ENCODE peak calls at places on chromosomes 3 and 15, in six cellular contexts. I is aorta, X is cardiac muscle cell, S is ascending aorta, Q is neural progenitor cell, O is fibroblast of lung. N is an unnamed sample. For H3K36me3 and H3K27me3, the result is how much of the 10 kb centered on the place peaks cover.

GRCh38 chr3:20396335-20396734 is 210.3 kb upstream of the SGO1 start:
- DNase-seq in X (no peak), Q (no peak), S (no peak), I (no peak), O (no peak), N (no peak)

GRCh38 chr3:178078933-178079332 is 457.3 kb upstream of the KCNMB2 start:
- DNase-seq in X (no peak), Q (no peak), I (no peak), O (peak), S (no peak), N (no peak)

GRCh38 chr3:197841789-197842188 is 50.7 kb downstream of the LRCH3 start:
- DNase-seq in I (no peak), O (no peak), X (no peak), Q (no peak), S (no peak), N (no peak)

GRCh38 chr3:195815169-195815771 is 3.5 kb upstream of the MUC4 start:
- DNase-seq in I (no peak), X (peak), S (no peak), O (peak), Q (peak), N (no peak)

GRCh38 chr3:2802429-2802828 is 307.7 kb downstream of the IL5RA start:
- DNase-seq in Q (no peak), S (no peak), O (no peak), I (no peak), X (no peak), N (no peak)

GRCh38 chr15:101251830-101252820 is at the start of gene CHSY1:
- DNase-seq in I (peak), Q (peak), O (peak), X (peak), S (peak), N (peak)

GRCh38 chr3:13584427-13584891 is 35.5 kb downstream of the FBLN2 start:
- DNase-seq in O (no peak), I (peak), X (no peak), S (no peak), Q (no peak), N (peak)

GRCh38 chr3:177378168-177378567 is 180.9 kb upstream of the TBL1XR1 start:
- DNase-seq in I (no peak), Q (no peak), S (no peak), X (no peak), O (no peak), N (no peak)

GRCh38 chr15:52288051-52288942 is 7.3 kb downstream of the MYO5C start:
- DNase-seq in O (peak), I (no peak), X (no peak), Q (no peak), S (no peak), N (peak)

GRCh38 chr3:45765956-45766355 is 30.4 kb downstream of the SLC6A20 start:
- DNase-seq in Q (no peak), I (no peak), X (no peak), S (peak), O (no peak), N (no peak)

GRCh38 chr3:64188810-64189560 is 36.3 kb downstream of the PRICKLE2 start:
- DNase-seq in X (peak), S (peak), I (no peak), O (peak), Q (no peak), N (no peak)

GRCh38 chr15:93331545-93332117 is 242.6 kb upstream of the RGMA start:
- DNase-seq in I (no peak), S (no peak), O (no peak), Q (peak), X (peak), N (peak)

GRCh38 chr15:91694131-91694828 is 159.2 kb upstream of the SLCO3A1 start:
- DNase-seq in S (peak), I (peak), X (peak), O (peak), Q (no peak), N (no peak)

GRCh38 chr3:155605571-155605970 is 139.3 kb downstream of the PLCH1 start:
- DNase-seq in S (no peak), X (no peak), Q (no peak), O (no peak), I (no peak), N (no peak)

GRCh38 chr3:155607761-155608160 is 137.1 kb downstream of the PLCH1 start:
- DNase-seq in O (no peak), S (no peak), Q (no peak), I (no peak), X (no peak), N (no peak)

GRCh38 chr3:155609586-155609985 is 135.3 kb downstream of the PLCH1 start:
- DNase-seq in Q (no peak), S (no peak), I (no peak), X (no peak), O (no peak), N (no peak)

GRCh38 chr3:155608237-155608636 is 136.6 kb downstream of the PLCH1 start:
- DNase-seq in Q (no peak), S (no peak), I (no peak), O (no peak), X (no peak), N (no peak)

GRCh38 chr3:155611456-155611855 is 133.4 kb downstream of the PLCH1 start:
- DNase-seq in Q (no peak), S (no peak), X (no peak), I (no peak), O (no peak), N (no peak)
- H3K4me3 ChIP-seq in Q (no peak), S (no peak), X (no peak), I (no peak), O (no peak), N (no peak)

GRCh38 chr15:89329329-89330084 is 5.1 kb downstream of the POLG start:
- DNase-seq in Q (no peak), I (no peak), X (no peak), O (no peak), S (no peak), N (no peak)

GRCh38 chr15:89330119-89330518 is 4.5 kb downstream of the POLG start:
- DNase-seq in X (no peak), S (no peak), O (no peak), Q (no peak), I (peak), N (no peak)

GRCh38 chr15:89333011-89333860 is 1.4 kb downstream of the POLG start:
- DNase-seq in X (no peak), S (no peak), O (no peak), Q (no peak), I (peak), N (peak)

GRCh38 chr15:89332446-89332845 is 2.2 kb downstream of the POLG start:
- DNase-seq in Q (peak), S (no peak), X (peak), I (peak), O (peak), N (peak)

GRCh38 chr15:89330881-89331595 is 3.6 kb downstream of the POLG start:
- DNase-seq in S (no peak), O (no peak), X (no peak), Q (no peak), I (peak), N (peak)
- H3K36me3 ChIP-seq in S (half or more), O (half or more), X (half or more), Q (under half), I (under half), N (half or more)

DNA sequence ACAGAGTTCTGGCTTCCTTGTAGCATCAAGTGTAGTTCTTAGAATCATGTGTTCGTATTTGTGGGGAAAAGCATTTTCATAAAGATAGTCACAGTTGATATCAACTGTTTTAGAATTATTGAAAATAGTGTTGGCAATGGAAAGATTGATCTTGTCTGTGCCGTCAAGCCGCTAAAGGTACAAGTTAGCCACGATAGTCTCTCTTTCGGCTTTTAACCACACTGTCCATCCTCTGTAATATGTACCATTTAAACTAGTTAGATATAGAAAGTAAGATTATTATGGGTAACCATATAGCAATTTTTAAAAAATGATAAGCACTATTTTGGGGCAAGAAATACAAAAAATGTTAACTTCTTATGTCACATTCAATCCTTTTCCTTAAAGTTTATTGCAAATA is 8.7 kb downstream of the ZIC1 start:
- DNase-seq in X (no peak), Q (no peak), O (no peak), S (no peak), I (no peak), N (no peak)
- H3K27me3 ChIP-seq in X (half or more), Q (half or more), O (half or more), S (half or more), I (under half), N (half or more)

GRCh38 chr3:102400142-102400541 is 34.7 kb upstream of the ZPLD1 start:
- DNase-seq in I (no peak), Q (no peak), X (no peak), O (peak), S (no peak), N (no peak)
- H3K4me3 ChIP-seq in I (no peak), Q (no peak), X (no peak), O (no peak), S (no peak), N (no peak)